ENCODE peak calls at places on chromosomes 5 and 9, in eight cellular contexts. P, X, F, W, R, E, N and C are unnamed samples.

GRCh38 chr5:96968074-96968473 is 32.2 kb downstream of the LNPEP start:
- DNase-seq in N (no peak), R (no peak), P (peak; percentile 16), E (no peak), W (no peak), X (peak; percentile 29), F (no peak), C (no peak)

GRCh38 chr9:128913048-128913900 is 7.5 kb upstream of the PHYHD1 start:
- DNase-seq in E (no peak), F (no peak), P (no peak), W (no peak), R (no peak), N (no peak), X (no peak), C (no peak)

GRCh38 chr9:116327702-116328440 is 174.3 kb downstream of the PAPPA start:
- DNase-seq in X (no peak), E (no peak), F (no peak), N (no peak), R (no peak), P (no peak), W (no peak), C (no peak)

GRCh38 chr5:103505581-103506305 is 56.8 kb downstream of the NUDT12 start:
- DNase-seq in P (no peak), E (no peak), R (no peak), F (no peak), W (no peak), X (no peak), N (no peak), C (no peak)

GRCh38 chr5:116090192-116090790 is 5.5 kb downstream of the COMMD10 start:
- DNase-seq in N (no peak), X (peak; percentile 55), W (no peak), F (no peak), E (no peak), P (no peak), R (peak; percentile 62), C (no peak)

GRCh38 chr9:92970467-92970923 is 23.2 kb downstream of the FGD3 start:
- DNase-seq in W (no peak), E (no peak), X (no peak), P (no peak), N (no peak), R (no peak), F (no peak), C (peak; percentile 95)

GRCh38 chr9:93823245-93824072 is 131.7 kb downstream of the BARX1 start:
- DNase-seq in N (no peak), E (no peak), P (no peak), X (no peak), R (no peak), W (no peak), F (peak; percentile 2), C (no peak)

GRCh38 chr9:110767559-110768063 is 99.0 kb downstream of the MUSK start:
- DNase-seq in N (no peak), X (no peak), E (no peak), F (no peak), R (no peak), W (no peak), P (no peak), C (no peak)

GRCh38 chr5:168020522-168021294 is 270.7 kb upstream of the WWC1 start:
- DNase-seq in R (no peak), F (no peak), E (no peak), W (no peak), P (no peak), X (no peak), N (no peak), C (no peak)

GRCh38 chr9:114895605-114896004 is 34.8 kb downstream of the TNFSF8 start:
- DNase-seq in X (no peak), P (no peak), W (no peak), F (no peak), E (no peak), N (no peak), R (no peak), C (no peak)

GRCh38 chr5:64811050-64811640 is 42.4 kb downstream of the CWC27 start:
- DNase-seq in N (peak; percentile 6), R (peak; percentile 56), W (peak; percentile 27), F (peak; percentile 9), X (peak; percentile 57), P (peak; percentile 37), E (peak; percentile 5), C (peak; percentile 68)

GRCh38 chr5:8436919-8437318 is 568.0 kb downstream of the MTRR start:
- DNase-seq in X (no peak), N (no peak), R (no peak), E (no peak), W (no peak), F (no peak), P (no peak), C (no peak)

GRCh38 chr5:91042856-91043255 is 340.3 kb downstream of the ARRDC3 start:
- DNase-seq in P (no peak), F (no peak), W (no peak), E (no peak), X (peak; percentile 19), R (no peak), N (no peak), C (no peak)

GRCh38 chr5:80736730-80737129 is 81.9 kb upstream of the DHFR start:
- DNase-seq in R (no peak), P (no peak), E (no peak), X (no peak), W (no peak), N (no peak), F (no peak), C (no peak)

GRCh38 chr9:2469681-2470141 is 151.9 kb upstream of the VLDLR start:
- DNase-seq in R (no peak), N (peak; percentile 4), F (peak; percentile 12), P (no peak), W (no peak), X (no peak), E (peak; percentile 7), C (peak; percentile 41)

GRCh38 chr9:77011973-77012817 is 7.3 kb upstream of the FOXB2 start:
- DNase-seq in F (peak; percentile 77), N (peak; percentile 38), P (peak; percentile 38), E (no peak), R (peak; percentile 65), X (peak; percentile 20), W (no peak), C (peak; percentile 92)

GRCh38 chr9:34430843-34431437 is 27.4 kb downstream of the FAM219A start:
- DNase-seq in P (peak; percentile 13), X (peak; percentile 25), W (no peak), N (no peak), E (no peak), R (peak; percentile 44), F (peak; percentile 79), C (peak; percentile 88)

GRCh38 chr9:92048924-92049625 is 66.1 kb downstream of the SPTLC1 start:
- DNase-seq in P (no peak), E (no peak), X (no peak), R (no peak), W (no peak), F (no peak), N (no peak), C (peak; percentile 71)

GRCh38 chr9:100160021-100160420 is 61.0 kb downstream of the INVS start:
- DNase-seq in F (no peak), W (no peak), R (no peak), N (no peak), X (no peak), P (no peak), E (peak; percentile 12), C (no peak)

GRCh38 chr9:71901695-71902094 is 9.3 kb downstream of the ABHD17B start:
- DNase-seq in P (no peak), N (no peak), R (no peak), F (peak; percentile 7), E (no peak), W (no peak), X (no peak), C (peak; percentile 51)

GRCh38 chr5:133599600-133599999 is 12.7 kb downstream of the FSTL4 start:
- DNase-seq in N (no peak), P (no peak), E (no peak), X (no peak), F (no peak), W (no peak), R (no peak), C (no peak)

DNA sequence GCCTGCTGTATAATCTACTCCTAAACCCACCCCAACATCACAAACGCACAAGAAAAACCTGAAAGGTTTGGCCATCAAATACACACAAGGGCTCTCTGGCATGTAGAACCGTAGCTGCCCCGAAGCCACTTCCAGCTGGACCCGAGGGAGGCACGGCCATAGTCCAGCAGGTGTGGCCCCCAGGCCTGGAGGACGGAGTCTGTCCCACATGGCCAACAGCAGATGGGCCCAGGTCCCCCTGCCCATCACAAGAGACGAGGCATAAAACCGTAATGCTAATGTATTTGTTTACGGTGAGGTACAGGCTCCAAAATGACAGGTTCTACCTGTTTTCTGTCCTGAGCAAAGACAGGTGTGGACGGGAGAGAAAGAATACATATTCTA is 234.2 kb downstream of the SYK start:
- DNase-seq in R (no peak), W (no peak), X (no peak), E (no peak), N (no peak), F (no peak), P (no peak), C (no peak)
- TF ChIP-seq REST in R (no peak), W (no peak), X (no peak), E (no peak), N (no peak), F (no peak), P (no peak), C (no peak)

GRCh38 chr9:37531699-37532098 is 44.5 kb downstream of the FBXO10 start:
- DNase-seq in R (no peak), N (no peak), X (no peak), F (no peak), P (no peak), W (no peak), E (peak; percentile 79), C (no peak)

GRCh38 chr9:37538099-37538498 is 38.1 kb downstream of the FBXO10 start:
- DNase-seq in P (no peak), W (no peak), X (no peak), N (no peak), E (no peak), R (no peak), F (no peak), C (no peak)

GRCh38 chr9:37539634-37540033 is 36.5 kb downstream of the FBXO10 start:
- DNase-seq in N (no peak), F (no peak), P (no peak), X (no peak), R (no peak), E (no peak), W (no peak), C (no peak)

GRCh38 chr9:37534412-37534811 is 41.8 kb downstream of the FBXO10 start:
- DNase-seq in E (no peak), F (no peak), W (no peak), N (no peak), R (no peak), P (no peak), X (no peak), C (no peak)

GRCh38 chr9:37534901-37535300 is 41.3 kb downstream of the FBXO10 start:
- DNase-seq in W (no peak), R (no peak), E (no peak), N (no peak), P (no peak), X (no peak), F (no peak), C (no peak)
- TF ChIP-seq POLR2AphosphoS5 in W (no peak), R (no peak), E (no peak), N (no peak), P (no peak), X (no peak), F (no peak), C (no peak)

GRCh38 chr5:39024005-39024404 is 50.2 kb downstream of the RICTOR start:
- DNase-seq in R (no peak), P (no peak), E (no peak), F (no peak), X (no peak), W (no peak), N (no peak), C (peak; percentile 29)
- TF ChIP-seq REST in R (no peak), P (no peak), E (no peak), F (no peak), X (no peak), W (no peak), N (no peak), C (no peak)

GRCh38 chr5:176389114-176389768 is 690 bp downstream of the HIGD2A start:
- DNase-seq in F (peak; percentile 95), P (no peak), E (no peak), N (no peak), R (no peak), W (no peak), X (no peak), C (no peak)
- TF ChIP-seq POLR2AphosphoS5 in F (peak; percentile 75), P (peak; percentile 79), E (peak; percentile 81), N (peak; percentile 85), R (peak; percentile 68), W (peak; percentile 64), X (peak; percentile 85), C (peak; percentile 78)